ENCODE peak calls at places on chromosome 22, in five cellular contexts. C, T, D, Y and N are unnamed samples.
A peak's percentile ranks its signal among the peaks of the same experiment; 100 is the strongest.

GRCh38 chr22:35930933-35931332 is 97.7 kb downstream of the RBFOX2 start:
- DNase-seq in C (peak; percentile 41), T (peak; percentile 68), Y (peak; percentile 52), D (peak; percentile 54), N (no peak)

GRCh38 chr22:49827853-49828598 is at the start of gene BRD1:
- DNase-seq in Y (peak; percentile 88), C (no peak), T (peak; percentile 84), D (no peak), N (peak; percentile 56)

GRCh38 chr22:44542561-44543222 is 44.7 kb upstream of the RTL6 start:
- DNase-seq in D (no peak), C (no peak), Y (no peak), T (no peak), N (no peak)

GRCh38 chr22:32482708-32483107 is 8.1 kb downstream of the FBXO7 start:
- DNase-seq in T (no peak), D (no peak), C (no peak), Y (no peak), N (no peak)

GRCh38 chr22:49967333-49968241 is 7.0 kb downstream of the PIM3 start:
- DNase-seq in T (peak; percentile 42), Y (no peak), D (no peak), C (no peak), N (peak; percentile 53)

GRCh38 chr22:30717331-30717921 is 22.8 kb downstream of the OSBP2 start:
- DNase-seq in C (peak; percentile 71), T (no peak), D (no peak), Y (peak; percentile 43), N (no peak)

GRCh38 chr22:17303840-17304779 is 65.2 kb upstream of the CECR2 start:
- DNase-seq in Y (no peak), T (no peak), D (no peak), C (no peak), N (no peak)

GRCh38 chr22:36239150-36239400 is 252 bp downstream of the APOL2 start:
- DNase-seq in C (no peak), Y (no peak), T (no peak), D (no peak), N (no peak)

GRCh38 chr22:36440429-36441002 is 40.9 kb downstream of the TXN2 start:
- DNase-seq in T (no peak), D (no peak), C (no peak), Y (no peak), N (no peak)

GRCh38 chr22:35230839-35231584 is 26.3 kb upstream of the HMGXB4 start:
- DNase-seq in T (no peak), C (no peak), Y (no peak), D (no peak), N (no peak)

GRCh38 chr22:42664976-42665831 is 16.0 kb upstream of the CYB5R3 start:
- DNase-seq in Y (no peak), C (no peak), T (no peak), D (no peak), N (no peak)

GRCh38 chr22:43011079-43011478 is 3.9 kb downstream of the PACSIN2 start:
- DNase-seq in D (no peak), T (no peak), Y (peak; percentile 11), C (no peak), N (no peak)

GRCh38 chr22:49638001-49638400 is 189.7 kb downstream of the BRD1 start:
- DNase-seq in C (no peak), Y (no peak), D (no peak), T (no peak), N (no peak)

GRCh38 chr22:17446704-17447103 is 77.4 kb downstream of the CECR2 start:
- DNase-seq in C (no peak), D (no peak), T (no peak), Y (no peak), N (no peak)

GRCh38 chr22:41863472-41863871 is 30.6 kb downstream of the SREBF2 start:
- DNase-seq in C (no peak), Y (no peak), T (no peak), D (no peak), N (no peak)

GRCh38 chr22:44371741-44372525 is 59.2 kb upstream of the SHISAL1 start:
- DNase-seq in C (no peak), Y (no peak), D (no peak), T (no peak), N (no peak)

GRCh38 chr22:30871391-30872281 is 96.9 kb downstream of the MORC2 start:
- DNase-seq in T (no peak), C (no peak), Y (no peak), D (no peak), N (no peak)